ENCODE peak calls at places on chromosomes 12 and 14, in nine cellular contexts. E, F, Y, O, I, P, L, T and Q are unnamed samples.

GRCh38 chr14:63076476-63076875 is 31.2 kb upstream of the KCNH5 start:
- DNase-seq in F (no peak), T (no peak), O (no peak), P (no peak), L (no peak), I (no peak), Y (no peak), E (no peak), Q (no peak)

GRCh38 chr12:47509398-47509851 is 196.4 kb downstream of the RPAP3 start:
- DNase-seq in O (no peak), P (peak; percentile 37), F (no peak), I (no peak), T (no peak), Y (no peak), E (no peak), L (no peak), Q (peak; percentile 70)

GRCh38 chr14:100359881-100360280 is 36.7 kb downstream of the SLC25A47 start:
- DNase-seq in Y (no peak), O (no peak), F (no peak), P (no peak), T (no peak), L (no peak), E (no peak), I (no peak), Q (no peak)

GRCh38 chr12:108884116-108885012 is 4.5 kb downstream of the DAO start:
- DNase-seq in Y (peak; percentile 80), L (peak; percentile 72), E (peak; percentile 47), F (peak; percentile 86), I (peak; percentile 15), T (no peak), O (peak; percentile 74), P (no peak), Q (peak; percentile 48)

GRCh38 chr14:101215266-101215665 is 311.7 kb upstream of the RTL1 start:
- DNase-seq in P (no peak), I (no peak), E (no peak), F (no peak), T (no peak), L (no peak), Y (peak; percentile 4), O (no peak), Q (no peak)

GRCh38 chr12:62933220-62933870 is 1.6 kb downstream of the PPM1H start:
- DNase-seq in I (no peak), T (no peak), O (no peak), Y (peak; percentile 86), L (no peak), P (peak; percentile 18), F (no peak), E (no peak), Q (no peak)

GRCh38 chr12:49026678-49027480 is 8.3 kb upstream of the PRKAG1 start:
- DNase-seq in Y (no peak), L (no peak), F (no peak), O (no peak), I (no peak), P (no peak), E (no peak), T (peak; percentile 84), Q (no peak)

GRCh38 chr14:92704036-92704804 is 44.2 kb downstream of the LGMN start:
- DNase-seq in P (no peak), Y (no peak), E (no peak), I (peak; percentile 41), T (peak; percentile 70), L (peak; percentile 53), F (no peak), O (no peak), Q (no peak)

GRCh38 chr12:98955284-98955683 is 310.2 kb downstream of the APAF1 start:
- DNase-seq in E (no peak), O (no peak), F (peak; percentile 7), Y (peak; percentile 69), P (peak; percentile 12), I (no peak), T (no peak), L (peak; percentile 49), Q (no peak)

GRCh38 chr12:120869376-120869775 is 34.8 kb downstream of the SPPL3 start:
- DNase-seq in F (no peak), T (no peak), I (no peak), E (no peak), Y (no peak), P (no peak), L (no peak), O (no peak), Q (no peak)

GRCh38 chr14:39033371-39033770 is 69.7 kb downstream of the SEC23A start:
- DNase-seq in Y (no peak), O (no peak), E (no peak), T (no peak), P (peak; percentile 34), I (no peak), F (no peak), L (no peak), Q (no peak)

GRCh38 chr12:122382919-122383350 is 39.5 kb downstream of the CLIP1 start:
- DNase-seq in L (no peak), Y (no peak), T (no peak), F (no peak), P (no peak), E (no peak), I (peak; percentile 75), O (no peak), Q (no peak)

GRCh38 chr14:75003250-75004027 is 718 bp downstream of the EIF2B2 start:
- DNase-seq in Y (no peak), L (peak; percentile 6), E (no peak), T (no peak), F (peak; percentile 13), P (no peak), I (no peak), O (no peak), Q (no peak)

GRCh38 chr14:76500011-76500410 is 124.1 kb downstream of the ESRRB start:
- DNase-seq in T (no peak), F (no peak), P (no peak), L (no peak), E (no peak), O (no peak), Y (no peak), I (no peak), Q (peak; percentile 83)